ENCODE peak calls at places on chromosomes 7 and 10, in seven cellular contexts. I is CD8-positive, alpha-beta memory T cell; Z is psoas muscle; E is sigmoid colon; H is IMR-90; O is Panc1; J is PC-9. D is an unnamed sample.

GRCh38 chr10:92829042-92829785 is 19.1 kb upstream of the EXOC6 start:
- DNase-seq in I (no peak), Z (no peak), E (no peak), H (no peak), O (no peak), J (no peak), D (no peak)

GRCh38 chr7:2522780-2523433 is 3.3 kb downstream of the LFNG start:
- DNase-seq in I (no peak), Z (no peak), E (no peak), H (no peak), O (no peak), J (peak; percentile 92), D (no peak)

GRCh38 chr10:131546086-131546810 is 234.7 kb upstream of the TCERG1L start:
- DNase-seq in I (no peak), Z (no peak), E (no peak), H (no peak), O (no peak), J (peak; percentile 48), D (no peak)

GRCh38 chr7:32062150-32062549 is 8.1 kb downstream of the PDE1C start:
- DNase-seq in I (no peak), Z (peak; percentile 43), E (peak; percentile 66), H (peak; percentile 30), O (no peak), J (peak; percentile 35), D (peak; percentile 79)

GRCh38 chr10:35637456-35637855 is 4.6 kb downstream of the FZD8 start:
- DNase-seq in I (no peak), Z (no peak), E (no peak), H (no peak), O (no peak), J (no peak), D (no peak)

GRCh38 chr7:64744680-64745079 is 49.5 kb upstream of the ZNF138 start:
- DNase-seq in I (no peak), Z (no peak), E (no peak), H (no peak), O (no peak), J (no peak), D (no peak)

GRCh38 chr10:114389429-114389828 is 14.9 kb downstream of the AFAP1L2 start:
- DNase-seq in I (no peak), Z (no peak), E (peak; percentile 80), H (peak; percentile 52), O (no peak), J (peak; percentile 85), D (no peak)

GRCh38 chr10:3671431-3671955 is 113.5 kb downstream of the KLF6 start:
- DNase-seq in I (no peak), Z (no peak), E (no peak), H (no peak), O (no peak), J (no peak), D (no peak)

GRCh38 chr10:58641708-58642107 is 129.0 kb downstream of the BICC1 start:
- DNase-seq in I (no peak), Z (no peak), E (no peak), H (peak; percentile 88), O (no peak), J (no peak), D (no peak)

GRCh38 chr10:114996542-114996941 is 58.5 kb downstream of the TRUB1 start:
- DNase-seq in I (no peak), Z (no peak), E (no peak), H (peak; percentile 81), O (no peak), J (no peak), D (no peak)

GRCh38 chr10:114402233-114402632 is 2.1 kb downstream of the AFAP1L2 start:
- DNase-seq in I (no peak), Z (no peak), E (no peak), H (no peak), O (no peak), J (peak; percentile 45), D (no peak)

GRCh38 chr10:126128581-126128980 is 232.2 kb downstream of the FANK1 start:
- DNase-seq in I (no peak), Z (no peak), E (no peak), H (no peak), O (no peak), J (no peak), D (no peak)

GRCh38 chr7:46452781-46453180 is 531.7 kb upstream of the IGFBP3 start:
- DNase-seq in I (no peak), Z (no peak), E (no peak), H (no peak), O (no peak), J (no peak), D (no peak)

GRCh38 chr7:142384508-142384922 is 126.7 kb upstream of the PRSS58 start:
- DNase-seq in I (no peak), Z (no peak), E (no peak), H (peak; percentile 43), O (no peak), J (no peak), D (no peak)

GRCh38 chr7:84073476-84073875 is 121.1 kb downstream of the SEMA3A start:
- DNase-seq in I (no peak), Z (no peak), E (no peak), H (peak; percentile 67), O (no peak), J (no peak), D (no peak)

GRCh38 chr10:79239275-79239779 is 107.9 kb upstream of the PPIF start:
- DNase-seq in I (no peak), Z (peak; percentile 52), E (peak; percentile 89), H (peak; percentile 80), O (no peak), J (no peak), D (no peak)

GRCh38 chr7:102028206-102028826 is 210.9 kb downstream of the CUX1 start:
- DNase-seq in I (no peak), Z (no peak), E (no peak), H (no peak), O (no peak), J (no peak), D (no peak)

GRCh38 chr7:151313857-151314256 is 27.8 kb upstream of the NUB1 start:
- DNase-seq in I (no peak), Z (peak; percentile 61), E (peak; percentile 72), H (peak; percentile 61), O (no peak), J (no peak), D (no peak)

GRCh38 chr7:11613292-11613930 is 218.6 kb downstream of the THSD7A start:
- DNase-seq in I (no peak), Z (no peak), E (no peak), H (no peak), O (no peak), J (no peak), D (no peak)

GRCh38 chr7:144024213-144024612 is 24.1 kb downstream of the OR6B1 start:
- DNase-seq in I (no peak), Z (no peak), E (no peak), H (no peak), O (no peak), J (no peak), D (no peak)

GRCh38 chr7:44534501-44534900 is 6.6 kb downstream of the NPC1L1 start:
- DNase-seq in I (peak; percentile 33), Z (no peak), E (no peak), H (no peak), O (peak; percentile 18), J (no peak), D (peak; percentile 89)

GRCh38 chr7:5692845-5693278 is 88.6 kb downstream of the RNF216 start:
- DNase-seq in I (no peak), Z (no peak), E (no peak), H (peak; percentile 82), O (peak; percentile 91), J (peak; percentile 82), D (peak; percentile 62)

GRCh38 chr10:113820507-113820906 is 33.4 kb downstream of the DCLRE1A start:
- DNase-seq in I (no peak), Z (no peak), E (no peak), H (no peak), O (no peak), J (no peak), D (no peak)

GRCh38 chr10:74072503-74072902 is 74.6 kb downstream of the VCL start:
- DNase-seq in I (no peak), Z (no peak), E (no peak), H (peak; percentile 59), O (peak; percentile 59), J (peak; percentile 75), D (no peak)
- H3K27ac ChIP-seq in I (no peak overlapping the region), Z (peak overlapping the region; percentile 71), E (no peak overlapping the region), H (peak overlapping the region; percentile 75), O (peak overlapping the region; percentile 23), J (peak overlapping the region; percentile 41), D (no peak overlapping the region)

GRCh38 chr10:118497227-118497626 is 98.2 kb downstream of the PRLHR start:
- DNase-seq in I (no peak), Z (no peak), E (no peak), H (no peak), O (no peak), J (no peak), D (no peak)
- H3K27ac ChIP-seq in I (no peak overlapping the region), Z (no peak overlapping the region), E (no peak overlapping the region), H (no peak overlapping the region), O (no peak overlapping the region), J (no peak overlapping the region), D (no peak overlapping the region)

GRCh38 chr10:69337312-69338132 is 59.2 kb downstream of the HK1 start:
- DNase-seq in I (no peak), Z (no peak), E (no peak), H (peak; percentile 86), O (no peak), J (peak; percentile 82), D (no peak)
- H3K27ac ChIP-seq in I (no peak overlapping the region), Z (peak overlapping the region; percentile 43), E (peak overlapping the region; percentile 59), H (peak overlapping the region; percentile 61), O (no peak overlapping the region), J (peak overlapping the region; percentile 42), D (no peak overlapping the region)

DNA sequence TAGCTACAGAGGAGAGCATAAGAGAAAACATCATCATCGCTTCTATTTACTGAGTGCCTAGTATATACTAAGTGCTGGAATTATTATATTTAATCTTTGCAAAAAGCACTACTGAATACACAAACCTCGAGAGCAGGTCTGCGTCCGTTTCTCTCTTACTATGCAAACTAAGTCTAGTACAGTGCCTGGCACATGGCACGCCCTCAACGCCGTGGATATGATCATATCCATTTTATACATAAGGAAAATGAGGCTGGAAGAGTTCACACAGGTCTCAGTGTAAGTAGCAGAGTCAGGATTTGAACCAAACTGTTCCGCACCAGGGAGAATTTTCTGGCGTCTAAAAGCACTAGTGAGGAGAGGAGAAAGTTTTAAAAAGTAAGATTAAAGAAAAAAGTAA is 17.6 kb downstream of the MXI1 start:
- DNase-seq in I (no peak), Z (no peak), E (no peak), H (no peak), O (no peak), J (no peak), D (no peak)
- H3K27ac ChIP-seq in I (no peak overlapping the region), Z (peak overlapping the region; percentile 99), E (peak overlapping the region; percentile 96), H (no peak overlapping the region), O (peak overlapping the region; percentile 30), J (no peak overlapping the region), D (no peak overlapping the region)

GRCh38 chr7:40098810-40099209 is 35.6 kb downstream of the MPLKIP start:
- DNase-seq in I (no peak), Z (no peak), E (no peak), H (no peak), O (no peak), J (no peak), D (no peak)
- H3K27ac ChIP-seq in I (no peak overlapping the region), Z (no peak overlapping the region), E (no peak overlapping the region), H (no peak overlapping the region), O (no peak overlapping the region), J (no peak overlapping the region), D (no peak overlapping the region)

GRCh38 chr10:70481105-70481504 is 2.5 kb downstream of the PALD1 start:
- DNase-seq in I (no peak), Z (no peak), E (no peak), H (no peak), O (no peak), J (no peak), D (no peak)
- H3K27ac ChIP-seq in I (no peak overlapping the region), Z (peak overlapping the region; percentile 74), E (peak overlapping the region; percentile 77), H (no peak overlapping the region), O (no peak overlapping the region), J (no peak overlapping the region), D (peak overlapping the region; percentile 90)

D was measured in Karpas-422.